ENCODE peak calls at places on chromosomes 16 and 17, in ten cellular contexts. E, L, U, N, M, C, S, D, A and T are unnamed samples. For H3K36me3 and H3K4me1, the result is how much of the 10 kb centered on the place peaks cover.

GRCh38 chr16:89191033-89191900 is 9.1 kb downstream of the SLC22A31 start:
- DNase-seq in E (no peak), L (peak), U (no peak), N (peak), M (no peak), C (peak), S (no peak), D (peak), A (peak), T (peak)

GRCh38 chr16:54493076-54493475 is 206.5 kb upstream of the IRX3 start:
- DNase-seq in E (peak), L (no peak), U (no peak), N (no peak), M (no peak), C (no peak), S (no peak), D (no peak), A (no peak), T (no peak)

GRCh38 chr17:2814499-2815341 is 18.5 kb downstream of the RAP1GAP2 start:
- DNase-seq in E (no peak), L (no peak), U (peak), N (no peak), M (peak), C (peak), S (no peak), D (no peak), A (no peak), T (no peak)

GRCh38 chr17:30586818-30587595 is 109.8 kb downstream of the GOSR1 start:
- DNase-seq in E (peak), L (no peak), U (no peak), N (no peak), M (no peak), C (no peak), S (no peak), D (no peak), A (no peak), T (no peak)

GRCh38 chr17:49849711-49850610 is 2.1 kb upstream of the TAC4 start:
- DNase-seq in E (no peak), L (no peak), U (no peak), N (no peak), M (no peak), C (no peak), S (no peak), D (peak), A (no peak), T (peak)

GRCh38 chr16:80718480-80719220 is 85.7 kb downstream of the CDYL2 start:
- DNase-seq in E (peak), L (peak), U (no peak), N (no peak), M (no peak), C (peak), S (no peak), D (no peak), A (peak), T (peak)

GRCh38 chr17:58694302-58694701 is 1.9 kb downstream of the RAD51C start:
- DNase-seq in E (no peak), L (no peak), U (no peak), N (no peak), M (no peak), C (no peak), S (no peak), D (no peak), A (no peak), T (no peak)

GRCh38 chr16:54178491-54178976 is 108.1 kb downstream of the IRX3 start:
- DNase-seq in E (no peak), L (no peak), U (no peak), N (no peak), M (no peak), C (no peak), S (peak), D (no peak), A (peak), T (no peak)

GRCh38 chr17:57650548-57650947 is 94.6 kb downstream of the CCDC182 start:
- DNase-seq in E (no peak), L (no peak), U (no peak), N (no peak), M (no peak), C (no peak), S (no peak), D (no peak), A (no peak), T (no peak)

GRCh38 chr16:75116081-75116910 is at the start of gene LDHD:
- DNase-seq in E (peak), L (peak), U (no peak), N (peak), M (no peak), C (peak), S (no peak), D (peak), A (peak), T (peak)

GRCh38 chr17:7468290-7468689 is 11.1 kb downstream of the ZBTB4 start:
- DNase-seq in E (no peak), L (no peak), U (no peak), N (no peak), M (no peak), C (no peak), S (no peak), D (no peak), A (no peak), T (no peak)

GRCh38 chr17:7466318-7466643 is 13.2 kb downstream of the ZBTB4 start:
- DNase-seq in E (no peak), L (no peak), U (no peak), N (no peak), M (no peak), C (no peak), S (no peak), D (no peak), A (no peak), T (no peak)

GRCh38 chr17:7465481-7466275 is 13.8 kb downstream of the ZBTB4 start:
- DNase-seq in E (no peak), L (peak), U (no peak), N (no peak), M (no peak), C (peak), S (no peak), D (no peak), A (no peak), T (no peak)

GRCh38 chr17:7467498-7467897 is 11.9 kb downstream of the ZBTB4 start:
- DNase-seq in E (no peak), L (peak), U (no peak), N (no peak), M (no peak), C (no peak), S (no peak), D (no peak), A (no peak), T (no peak)

GRCh38 chr17:7466644-7467341 is 12.6 kb downstream of the ZBTB4 start:
- DNase-seq in E (peak), L (peak), U (no peak), N (peak), M (no peak), C (peak), S (no peak), D (peak), A (no peak), T (peak)
- H3K27ac ChIP-seq in E (peak), L (peak), U (no peak), N (peak), M (no peak), C (peak), S (no peak), D (peak), A (no peak), T (no peak)

GRCh38 chr16:23549938-23550337 is 7.2 kb downstream of the EARS2 start:
- DNase-seq in E (no peak), L (no peak), U (no peak), N (no peak), M (no peak), C (no peak), S (no peak), D (no peak), A (no peak), T (no peak)
- H3K36me3 ChIP-seq in E (under half), L (under half), U (half or more), N (under half), M (half or more), C (under half), S (under half), D (under half), A (under half), T (under half)

DNA sequence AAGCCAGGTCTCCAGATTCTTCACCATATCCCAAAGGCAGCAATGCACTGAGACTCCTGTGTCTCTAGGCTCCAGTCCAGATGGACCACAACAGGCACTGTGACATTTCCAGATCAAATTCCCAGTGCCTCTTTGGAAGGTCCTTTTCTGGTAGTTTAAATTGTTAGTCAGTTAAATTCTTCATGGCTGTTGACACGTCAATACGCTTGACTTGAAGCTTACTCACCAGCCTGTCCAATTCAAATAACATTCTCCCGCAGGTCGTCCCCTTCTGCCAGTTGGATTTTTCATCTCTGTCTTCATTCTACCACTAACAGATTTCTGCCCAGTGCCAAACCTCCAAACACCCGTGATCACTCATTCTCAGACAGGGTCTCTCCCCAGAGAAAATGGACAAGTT is 86.7 kb downstream of the SHISA9 start:
- DNase-seq in E (no peak), L (no peak), U (no peak), N (no peak), M (no peak), C (no peak), S (no peak), D (no peak), A (no peak), T (no peak)
- H3K4me1 ChIP-seq in E (under half), L (under half), U (under half), N (under half), M (under half), C (under half), S (under half), D (under half), A (under half), T (under half)

DNA sequence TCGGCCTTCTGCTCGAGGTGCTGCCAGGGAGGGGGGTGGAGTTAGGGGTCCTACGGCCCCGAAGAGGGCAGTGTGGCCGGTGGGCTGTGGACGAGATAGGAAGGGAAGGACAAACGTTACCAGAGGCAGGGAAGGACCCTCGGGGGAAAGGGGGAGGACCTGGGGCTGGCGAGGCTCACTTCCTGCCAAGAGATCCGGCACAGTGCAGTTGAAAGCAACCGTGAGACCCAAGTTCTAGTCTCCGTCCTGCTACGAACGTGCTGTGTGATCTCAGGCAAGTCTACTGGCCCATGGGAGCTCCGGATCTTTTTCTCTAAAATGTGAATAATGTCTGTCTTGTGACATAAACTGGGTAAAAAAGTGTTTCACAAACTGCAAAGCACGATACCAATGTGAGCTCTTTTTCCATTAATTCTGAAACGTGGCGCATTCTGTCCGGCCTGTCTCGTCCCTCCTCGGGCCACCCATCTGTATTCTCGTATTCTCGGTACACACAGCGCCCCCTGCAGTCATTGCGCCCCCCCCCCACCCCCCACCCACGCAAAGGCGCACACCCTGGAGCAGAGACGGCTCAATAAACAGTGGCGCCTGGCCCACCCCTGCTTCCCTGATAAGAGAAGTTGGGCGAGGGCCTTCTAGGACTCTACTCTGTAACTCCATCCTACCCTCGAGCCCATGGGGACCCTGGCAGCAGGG is 8.8 kb downstream of the CYGB start:
- DNase-seq in E (peak), L (no peak), U (no peak), N (peak), M (peak), C (no peak), S (no peak), D (peak), A (no peak), T (no peak)
- H3K27ac ChIP-seq in E (no peak), L (no peak), U (peak), N (peak), M (peak), C (peak), S (no peak), D (peak), A (no peak), T (peak)

GRCh38 chr16:28589069-28589468 is 7.8 kb downstream of the SULT1A2 start:
- DNase-seq in E (no peak), L (no peak), U (no peak), N (no peak), M (no peak), C (no peak), S (no peak), D (no peak), A (no peak), T (no peak)

GRCh38 chr16:28580726-28581315 is 16.0 kb downstream of the SULT1A2 start:
- DNase-seq in E (no peak), L (no peak), U (no peak), N (no peak), M (no peak), C (no peak), S (no peak), D (no peak), A (no peak), T (no peak)

GRCh38 chr16:28587386-28587785 is 9.5 kb downstream of the SULT1A2 start:
- DNase-seq in E (no peak), L (no peak), U (no peak), N (no peak), M (no peak), C (no peak), S (no peak), D (no peak), A (no peak), T (no peak)

GRCh38 chr16:28589930-28590329 is 6.9 kb downstream of the SULT1A2 start:
- DNase-seq in E (no peak), L (peak), U (no peak), N (no peak), M (no peak), C (no peak), S (no peak), D (no peak), A (no peak), T (no peak)

GRCh38 chr16:28585674-28586073 is 11.2 kb downstream of the SULT1A2 start:
- DNase-seq in E (no peak), L (peak), U (no peak), N (no peak), M (no peak), C (peak), S (no peak), D (peak), A (no peak), T (no peak)
- H3K36me3 ChIP-seq in E (under half), L (under half), U (half or more), N (under half), M (half or more), C (under half), S (under half), D (under half), A (under half), T (under half)

DNA sequence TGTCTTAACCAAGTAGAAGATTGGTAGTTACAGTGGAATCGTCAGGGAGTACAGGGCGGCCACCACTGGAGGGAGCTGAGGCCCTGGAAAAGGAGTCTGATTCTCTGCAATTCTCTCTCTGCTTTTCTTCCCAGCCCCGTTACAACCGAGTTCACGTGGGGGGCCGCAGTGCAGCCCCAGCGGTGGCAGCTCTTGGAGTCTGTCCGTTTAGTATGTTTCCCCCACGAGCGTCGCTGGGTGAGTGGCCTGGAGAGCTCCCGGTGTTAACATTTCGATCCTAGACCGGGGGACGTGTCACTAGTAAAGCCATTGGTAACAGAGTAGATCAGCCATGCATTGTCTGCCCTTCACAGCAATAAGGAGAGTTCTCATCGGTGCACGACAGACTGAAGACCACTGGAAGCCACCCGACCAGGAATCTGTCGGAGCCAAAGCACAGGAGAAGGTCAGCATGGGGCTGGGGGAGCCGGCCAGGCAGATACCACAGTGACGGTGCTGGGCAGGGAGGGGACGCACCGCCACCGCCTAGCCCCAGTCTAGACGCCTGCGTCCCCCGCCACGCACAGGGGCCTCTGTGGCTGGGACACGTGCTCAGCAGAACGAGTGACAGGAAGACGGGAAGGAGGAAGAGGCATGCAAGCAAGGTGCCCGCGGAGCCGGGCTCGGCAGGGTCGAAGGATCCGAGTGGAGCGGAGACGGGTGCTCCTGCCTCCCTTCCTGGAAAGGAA is 15.7 kb downstream of the SLC16A3 start:
- DNase-seq in E (peak), L (peak), U (no peak), N (no peak), M (peak), C (no peak), S (no peak), D (no peak), A (no peak), T (no peak)
- H3K4me1 ChIP-seq in E (under half), L (under half), U (under half), N (under half), M (under half), C (half or more), S (under half), D (half or more), A (under half), T (under half)

GRCh38 chr17:78469443-78469842 is 91.0 kb downstream of the PGS1 start:
- DNase-seq in E (no peak), L (no peak), U (no peak), N (no peak), M (no peak), C (no peak), S (no peak), D (no peak), A (no peak), T (no peak)

GRCh38 chr17:78472035-78472905 is 93.8 kb downstream of the PGS1 start:
- DNase-seq in E (no peak), L (no peak), U (no peak), N (no peak), M (peak), C (no peak), S (no peak), D (no peak), A (no peak), T (no peak)

GRCh38 chr17:78474631-78475146 is 96.2 kb downstream of the PGS1 start:
- DNase-seq in E (no peak), L (no peak), U (peak), N (no peak), M (no peak), C (no peak), S (no peak), D (no peak), A (no peak), T (no peak)

GRCh38 chr17:78473951-78474630 is 95.6 kb downstream of the PGS1 start:
- DNase-seq in E (no peak), L (no peak), U (no peak), N (no peak), M (no peak), C (no peak), S (no peak), D (no peak), A (no peak), T (no peak)

DNA sequence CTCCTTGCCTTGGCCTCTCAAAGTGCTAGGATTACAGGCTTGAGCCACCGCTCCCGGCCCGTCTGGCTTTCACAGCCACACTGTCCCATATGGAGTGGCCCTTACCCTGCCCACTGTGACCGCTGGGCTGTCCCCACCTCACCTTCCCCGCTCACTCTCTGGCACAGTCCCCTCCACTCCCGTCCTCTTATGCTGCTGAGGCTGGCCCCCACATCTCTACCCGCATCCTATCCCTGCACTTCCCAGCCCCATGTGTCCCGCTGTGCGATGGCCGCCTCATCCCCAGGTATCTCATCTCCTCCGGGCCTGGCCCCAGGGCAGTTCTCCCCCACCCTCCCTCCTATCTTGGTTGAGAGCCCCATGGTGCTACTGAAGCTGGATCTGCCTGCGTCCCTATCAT is 93.2 kb downstream of the PGS1 start:
- DNase-seq in E (no peak), L (no peak), U (no peak), N (no peak), M (no peak), C (no peak), S (no peak), D (no peak), A (no peak), T (no peak)
- H3K27ac ChIP-seq in E (no peak), L (no peak), U (no peak), N (peak), M (no peak), C (no peak), S (no peak), D (no peak), A (no peak), T (no peak)